ENCODE peak calls at places on chromosomes 1 and 21, in five cellular contexts. F is PC-9, I is fibroblast of lung, L is thyroid gland, O is body of pancreas. H is an unnamed sample.

GRCh38 chr1:99005142-99005491 is 456 bp upstream of the PLPPR5 start:
- DNase-seq in F (no peak), I (peak), L (no peak), O (no peak), H (no peak)

GRCh38 chr1:832136-832535 is 91.6 kb upstream of the SAMD11 start:
- DNase-seq in F (no peak), I (no peak), L (peak), O (peak), H (no peak)

GRCh38 chr1:89896105-89896942 is 75.5 kb downstream of the LRRC8D start:
- DNase-seq in F (no peak), I (no peak), L (no peak), O (no peak), H (no peak)

GRCh38 chr21:29130234-29130993 is at the start of gene MAP3K7CL:
- DNase-seq in F (peak), I (peak), L (peak), O (peak), H (peak)

GRCh38 chr1:5992814-5993552 is 758 bp upstream of the NPHP4 start:
- DNase-seq in F (no peak), I (no peak), L (no peak), O (no peak), H (peak)

GRCh38 chr1:200527670-200528069 is 92.9 kb downstream of the KIF14 start:
- DNase-seq in F (no peak), I (no peak), L (no peak), O (no peak), H (no peak)

GRCh38 chr1:35340519-35340918 is 72.0 kb downstream of the ZMYM4 start:
- DNase-seq in F (no peak), I (no peak), L (no peak), O (no peak), H (no peak)

GRCh38 chr1:56576880-56577858 is 2.2 kb downstream of the PLPP3 start:
- DNase-seq in F (no peak), I (peak), L (peak), O (peak), H (peak)

GRCh38 chr1:160139840-160140239 is 11.6 kb upstream of the ATP1A4 start:
- DNase-seq in F (no peak), I (no peak), L (no peak), O (no peak), H (no peak)

GRCh38 chr1:57026942-57027341 is 61.1 kb upstream of the C8B start:
- DNase-seq in F (no peak), I (no peak), L (no peak), O (no peak), H (no peak)

GRCh38 chr1:50333595-50333974 is 89.7 kb downstream of the DMRTA2 start:
- DNase-seq in F (no peak), I (peak), L (peak), O (peak), H (peak)

GRCh38 chr1:234758851-234759250 is 148.9 kb upstream of the IRF2BP2 start:
- DNase-seq in F (no peak), I (peak), L (no peak), O (no peak), H (no peak)

GRCh38 chr21:39048064-39048463 is 135.2 kb downstream of the PSMG1 start:
- DNase-seq in F (peak), I (peak), L (peak), O (no peak), H (peak)

GRCh38 chr1:107936498-107937481 is 28.2 kb downstream of the VAV3 start:
- DNase-seq in F (peak), I (peak), L (peak), O (peak), H (peak)
- H3K27ac ChIP-seq in F (peak), I (no peak), L (no peak), O (peak), H (no peak)

DNA sequence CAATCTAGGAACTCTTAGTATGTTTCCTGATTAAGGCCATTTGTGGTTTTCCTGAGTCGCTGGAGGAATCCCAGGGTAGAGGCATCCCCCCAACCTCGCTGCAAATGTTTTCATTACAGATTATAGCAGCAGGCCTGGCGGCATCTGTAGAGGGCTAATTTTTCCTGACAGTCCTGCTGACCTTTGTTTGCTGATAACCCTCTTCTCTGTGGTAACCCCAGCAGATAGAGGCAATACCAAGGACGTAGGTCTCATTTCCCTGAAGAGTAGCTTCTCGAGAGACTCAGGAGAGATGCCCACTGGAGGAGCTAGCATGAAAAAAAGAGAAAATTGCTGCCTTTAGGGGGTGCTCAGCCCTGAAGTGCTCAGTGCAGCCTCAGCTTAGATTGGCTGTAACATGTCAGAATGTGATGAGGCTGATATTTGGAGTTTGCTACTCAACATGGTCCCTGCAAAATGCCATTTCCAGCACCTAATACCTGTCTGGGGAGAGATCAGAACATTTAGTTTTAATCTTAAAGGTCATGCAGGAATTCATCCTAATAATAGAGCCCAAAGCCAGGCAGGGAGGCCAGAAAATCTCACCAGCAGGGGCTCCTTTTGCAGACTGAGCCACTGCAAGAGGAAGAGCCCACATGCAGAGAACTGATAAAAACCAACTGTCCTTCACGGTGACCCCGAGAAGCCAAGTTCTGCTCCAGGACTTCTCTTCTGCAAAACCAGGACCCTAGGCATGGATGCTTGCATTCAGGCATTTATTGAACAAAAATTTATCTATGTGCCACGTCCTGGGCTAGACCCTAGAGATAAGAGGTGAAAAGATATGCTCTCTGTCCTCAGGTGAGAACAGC is 184.5 kb downstream of the KAZN start:
- DNase-seq in F (no peak), I (no peak), L (no peak), O (no peak), H (no peak)
- TF ChIP-seq CTCF in F (no peak), I (no peak), L (no peak), O (no peak), H (no peak)

GRCh38 chr1:180558664-180559063 is at the start of gene OVAAL:
- DNase-seq in F (no peak), I (no peak), L (no peak), O (no peak), H (no peak)

GRCh38 chr1:180560200-180560867 is 1.6 kb downstream of the OVAAL start:
- DNase-seq in F (no peak), I (no peak), L (no peak), O (peak), H (no peak)

GRCh38 chr1:180563013-180563827 is 4.5 kb downstream of the OVAAL start:
- DNase-seq in F (no peak), I (peak), L (no peak), O (no peak), H (peak)

GRCh38 chr1:180562582-180562981 is 3.8 kb downstream of the OVAAL start:
- DNase-seq in F (no peak), I (no peak), L (no peak), O (no peak), H (no peak)

GRCh38 chr1:180560868-180561600 is 2.3 kb downstream of the OVAAL start:
- DNase-seq in F (no peak), I (peak), L (no peak), O (no peak), H (no peak)
- H3K27ac ChIP-seq in F (no peak), I (no peak), L (no peak), O (no peak), H (no peak)

DNA sequence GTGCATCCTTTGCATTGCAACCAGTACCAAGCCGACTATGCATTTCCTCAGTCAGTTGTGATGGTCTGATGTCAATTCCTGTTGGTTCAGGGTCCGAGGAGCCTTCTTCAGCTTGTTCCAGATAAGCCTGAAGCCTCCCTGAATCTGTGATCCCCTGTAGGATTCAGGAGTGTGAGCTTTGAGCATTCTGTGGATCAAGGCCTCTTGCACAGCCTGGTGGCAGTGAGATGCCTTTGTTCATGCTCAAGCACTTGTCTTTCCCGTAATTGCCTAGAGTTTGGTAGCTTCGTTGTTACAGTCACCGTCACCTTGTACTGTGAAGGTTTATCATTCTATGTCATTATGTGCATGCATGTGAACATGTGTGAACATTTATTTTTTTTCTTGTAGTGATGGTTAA is 103.5 kb downstream of the PBX1 start:
- DNase-seq in F (no peak), I (no peak), L (no peak), O (no peak), H (no peak)
- TF ChIP-seq CTCF in F (no peak), I (no peak), L (no peak), O (peak), H (no peak)

GRCh38 chr1:26259578-26259977 is 20.3 kb upstream of the SH3BGRL3 start:
- DNase-seq in F (no peak), I (no peak), L (no peak), O (peak), H (no peak)

GRCh38 chr1:26259005-26259404 is 20.9 kb upstream of the SH3BGRL3 start:
- DNase-seq in F (no peak), I (no peak), L (no peak), O (no peak), H (no peak)

GRCh38 chr1:26252718-26253117 is 18.7 kb downstream of the CEP85 start:
- DNase-seq in F (no peak), I (no peak), L (no peak), O (no peak), H (no peak)

GRCh38 chr1:26254404-26254803 is 20.4 kb downstream of the CEP85 start:
- DNase-seq in F (no peak), I (peak), L (no peak), O (no peak), H (no peak)
- H3K27ac ChIP-seq in F (no peak), I (no peak), L (peak), O (no peak), H (no peak)

GRCh38 chr1:167132306-167133010 is 38.6 kb downstream of the STYXL2 start:
- DNase-seq in F (no peak), I (no peak), L (no peak), O (no peak), H (no peak)
- TF ChIP-seq CTCF in F (no peak), I (no peak), L (no peak), O (no peak), H (no peak)

GRCh38 chr1:145886811-145887210 is 1.1 kb upstream of the ANKRD35 start:
- DNase-seq in F (no peak), I (no peak), L (no peak), O (no peak), H (no peak)
- H3K27ac ChIP-seq in F (no peak), I (no peak), L (no peak), O (peak), H (peak)

H was measured in RWPE1.